ENCODE peak calls at places on chromosomes 13 and 19, in five cellular contexts. K is OCI-LY7; L is A549; Y is CD8-positive, alpha-beta memory T cell; N is heart right ventricle. Z is an unnamed sample. For H3K4me1, the result is how much of the 10 kb centered on the place peaks cover.

GRCh38 chr19:42176649-42176989 is 40.9 kb downstream of the DEDD2 start:
- DNase-seq in Y (no peak), N (no peak), L (no peak), K (no peak), Z (no peak)

GRCh38 chr13:113904411-113904810 is 40.5 kb upstream of the GAS6 start:
- DNase-seq in K (no peak), L (peak), N (peak), Y (no peak), Z (no peak)

GRCh38 chr13:105979586-105979985 is 555.9 kb downstream of the EFNB2 start:
- DNase-seq in N (no peak), L (peak), K (no peak), Y (no peak), Z (peak)

GRCh38 chr19:738509-739128 is 12.3 kb upstream of the MISP start:
- DNase-seq in L (no peak), Y (no peak), K (no peak), N (no peak), Z (no peak)

GRCh38 chr13:38905861-38906260 is 84.8 kb downstream of the STOML3 start:
- DNase-seq in K (no peak), N (no peak), L (no peak), Y (no peak), Z (no peak)

GRCh38 chr19:56750658-56751057 is 79.1 kb upstream of the ZNF835 start:
- DNase-seq in K (no peak), N (no peak), Y (no peak), L (no peak), Z (no peak)

GRCh38 chr19:16850133-16850532 is 20.9 kb downstream of the SIN3B start:
- DNase-seq in N (no peak), K (no peak), Y (no peak), L (no peak), Z (no peak)

GRCh38 chr19:1266818-1267440 is 2.2 kb upstream of the CIRBP start:
- DNase-seq in N (peak), L (peak), Y (peak), K (peak), Z (peak)

GRCh38 chr13:99124695-99125334 is 75.8 kb upstream of the UBAC2 start:
- DNase-seq in L (peak), N (no peak), Y (no peak), K (peak), Z (no peak)

GRCh38 chr13:46908511-46908910 is 11.7 kb upstream of the HTR2A start:
- DNase-seq in Y (no peak), K (no peak), L (no peak), N (no peak), Z (no peak)

GRCh38 chr19:45133661-45134060 is 27.1 kb downstream of the NKPD1 start:
- DNase-seq in L (no peak), N (no peak), K (no peak), Y (no peak), Z (no peak)

GRCh38 chr13:80577951-80578670 is 237.2 kb upstream of the SPRY2 start:
- DNase-seq in K (no peak), N (peak), L (peak), Y (no peak), Z (no peak)

GRCh38 chr13:37617162-37617561 is 18.6 kb upstream of the POSTN start:
- DNase-seq in N (no peak), Y (no peak), K (no peak), L (peak), Z (no peak)

GRCh38 chr13:74132768-74133656 is 1.2 kb downstream of the KLF12 start:
- DNase-seq in Y (peak), L (peak), K (peak), N (peak), Z (no peak)

GRCh38 chr13:91817250-91817649 is 418.8 kb downstream of the GPC5 start:
- DNase-seq in N (no peak), K (no peak), Y (no peak), L (peak), Z (no peak)

GRCh38 chr13:112105884-112106283 is 38.9 kb downstream of the SOX1 start:
- DNase-seq in N (no peak), L (no peak), K (no peak), Y (no peak), Z (no peak)

GRCh38 chr19:53576941-53577653 is 39.2 kb downstream of the ZNF331 start:
- DNase-seq in K (no peak), Y (no peak), L (no peak), N (no peak), Z (no peak)

GRCh38 chr13:108342369-108343289 is 73.1 kb downstream of the TNFSF13B start:
- DNase-seq in Y (no peak), L (peak), N (no peak), K (no peak), Z (no peak)

GRCh38 chr13:73893833-73894232 is 240.4 kb downstream of the KLF12 start:
- DNase-seq in L (no peak), K (no peak), Y (no peak), N (no peak), Z (no peak)

GRCh38 chr19:3034845-3035541 is 5.9 kb upstream of the TLE2 start:
- DNase-seq in L (no peak), N (peak), K (peak), Y (no peak), Z (peak)

GRCh38 chr19:33868821-33869412 is 72.2 kb downstream of the KCTD15 start:
- DNase-seq in L (no peak), Y (no peak), K (no peak), N (peak), Z (peak)

GRCh38 chr13:42275506-42275905 is 3.6 kb downstream of the AKAP11 start:
- DNase-seq in Y (no peak), K (peak), L (no peak), N (no peak), Z (no peak)

GRCh38 chr19:49858591-49858985 is 7.6 kb downstream of the PTOV1 start:
- DNase-seq in Y (no peak), N (no peak), K (no peak), L (no peak), Z (no peak)

GRCh38 chr19:8468761-8469458 is 24.1 kb downstream of the HNRNPM start:
- DNase-seq in K (no peak), Y (no peak), N (no peak), L (no peak), Z (no peak)

GRCh38 chr13:45055902-45056648 is 64.2 kb upstream of the GTF2F2 start:
- DNase-seq in Y (no peak), K (no peak), L (no peak), N (no peak), Z (no peak)

GRCh38 chr13:101258071-101258470 is 158.2 kb downstream of the NALCN start:
- DNase-seq in Y (no peak), K (no peak), L (peak), N (no peak), Z (no peak)

GRCh38 chr13:26923824-26924605 is 163.4 kb upstream of the GPR12 start:
- DNase-seq in K (no peak), Y (no peak), N (no peak), L (peak), Z (no peak)

GRCh38 chr19:15114153-15114540 is 6.9 kb downstream of the SYDE1 start:
- DNase-seq in L (no peak), Y (no peak), K (no peak), N (no peak), Z (no peak)

GRCh38 chr19:55305983-55306562 is 19.1 kb downstream of the TMEM150B start:
- DNase-seq in N (no peak), L (peak), K (no peak), Y (no peak), Z (no peak)

GRCh38 chr19:15449620-15450527 is at the start of gene WIZ:
- DNase-seq in Y (peak), K (peak), N (peak), L (peak), Z (peak)

GRCh38 chr13:110627761-110628476 is 12.6 kb downstream of the NAXD start:
- DNase-seq in Y (no peak), L (no peak), K (no peak), N (no peak), Z (no peak)
- H3K4me1 ChIP-seq in Y (under half), L (under half), K (under half), N (under half), Z (under half)

DNA sequence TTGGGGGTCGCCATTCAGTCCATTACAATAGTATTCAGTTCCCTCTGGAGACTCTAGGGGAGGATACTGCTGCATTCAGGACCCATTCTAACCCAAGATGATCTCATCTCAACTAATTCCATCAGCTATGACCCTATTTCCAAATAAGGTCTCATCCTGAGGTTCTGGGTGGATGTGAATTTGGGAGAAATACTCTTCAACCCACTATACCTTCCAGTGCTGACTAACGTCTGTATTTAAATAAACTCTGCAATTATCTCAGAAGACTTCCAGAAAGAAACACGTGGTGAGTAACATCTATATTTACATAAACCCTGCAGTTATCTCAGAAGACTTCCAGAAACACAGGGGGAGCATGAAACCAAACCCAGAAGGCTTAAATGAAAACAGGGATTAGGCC is 1300.7 kb downstream of the PCDH9 start:
- DNase-seq in N (no peak), L (no peak), Y (no peak), K (no peak), Z (no peak)
- H3K4me1 ChIP-seq in N (under half), L (under half), Y (under half), K (under half), Z (under half)

GRCh38 chr13:110213461-110214074 is 93.4 kb downstream of the COL4A1 start:
- DNase-seq in N (no peak), K (no peak), L (no peak), Y (no peak), Z (no peak)

GRCh38 chr13:110216403-110217041 is 90.4 kb downstream of the COL4A1 start:
- DNase-seq in Y (no peak), L (no peak), N (no peak), K (no peak), Z (no peak)

GRCh38 chr13:110214637-110215036 is 92.3 kb downstream of the COL4A1 start:
- DNase-seq in Y (no peak), K (no peak), L (no peak), N (no peak), Z (no peak)

GRCh38 chr13:110216006-110216402 is 91.0 kb downstream of the COL4A1 start:
- DNase-seq in Y (no peak), L (no peak), N (no peak), K (no peak), Z (no peak)

DNA sequence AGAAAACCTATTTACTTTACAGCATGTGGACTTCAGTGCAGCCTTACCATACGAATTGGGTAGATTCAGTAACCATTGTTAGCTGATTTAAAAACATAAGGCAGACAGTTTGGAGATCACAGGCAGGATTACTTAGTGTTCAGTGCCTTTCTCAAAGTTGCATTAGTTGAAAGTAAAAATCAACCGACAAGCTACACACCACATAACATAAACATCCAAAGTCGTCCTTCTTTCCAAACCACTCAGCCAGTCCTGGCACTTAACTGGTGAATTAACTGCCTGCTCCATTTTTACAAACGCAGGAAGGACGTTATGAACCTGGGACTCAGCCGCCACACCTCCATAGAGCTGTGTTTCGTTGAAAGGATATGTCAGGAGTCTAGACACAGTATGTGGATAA is 91.4 kb downstream of the COL4A1 start:
- DNase-seq in N (no peak), K (no peak), Y (no peak), L (no peak), Z (no peak)
- H3K4me1 ChIP-seq in N (under half), K (under half), Y (under half), L (under half), Z (under half)

GRCh38 chr13:71634605-71635443 is 232.2 kb downstream of the DACH1 start:
- DNase-seq in K (no peak), L (no peak), N (no peak), Y (no peak), Z (no peak)

GRCh38 chr13:71629167-71629566 is 237.8 kb downstream of the DACH1 start:
- DNase-seq in L (no peak), N (no peak), K (no peak), Y (no peak), Z (no peak)

GRCh38 chr13:71632721-71633120 is 234.3 kb downstream of the DACH1 start:
- DNase-seq in Y (no peak), K (no peak), L (no peak), N (no peak), Z (no peak)
- H3K4me1 ChIP-seq in Y (under half), K (under half), L (under half), N (under half), Z (under half)

GRCh38 chr13:51887441-51887840 is 25.7 kb downstream of the CCDC70 start:
- DNase-seq in K (no peak), N (no peak), Y (no peak), L (no peak), Z (no peak)
- H3K4me1 ChIP-seq in K (under half), N (under half), Y (under half), L (under half), Z (under half)

DNA sequence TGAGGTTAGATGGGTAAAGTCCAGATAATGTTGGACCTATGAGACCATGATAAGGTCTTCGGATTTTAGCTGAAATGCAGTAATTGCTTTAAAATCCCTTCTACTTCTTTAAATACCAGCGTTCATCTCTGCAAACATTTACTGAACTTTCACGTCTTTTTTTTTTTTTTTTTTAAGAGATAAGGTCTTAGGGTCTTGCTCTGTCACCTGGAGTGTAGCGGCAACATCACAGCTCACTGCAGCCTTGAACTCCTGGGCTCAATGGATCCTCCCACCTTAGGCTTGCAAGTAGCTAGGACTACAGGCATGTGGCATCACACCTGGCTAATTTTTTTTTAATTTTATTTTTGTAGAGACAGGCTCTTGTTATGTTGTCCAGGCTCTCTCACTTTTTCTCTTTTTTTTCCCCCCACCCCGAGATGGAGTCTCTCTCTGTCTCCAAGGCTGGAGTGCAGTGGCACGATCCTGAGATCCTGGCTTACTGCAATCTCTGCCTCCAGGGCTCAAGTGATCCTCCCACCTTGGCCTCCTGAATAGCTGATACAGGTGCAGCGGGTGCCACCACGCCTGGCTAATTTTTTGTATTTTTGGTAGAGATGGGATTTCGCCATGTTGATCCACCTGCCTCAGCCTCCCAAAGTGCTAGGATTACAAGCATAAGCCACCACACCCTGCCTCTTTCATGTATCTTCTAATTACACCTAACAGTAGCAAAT is 4.2 kb upstream of the WBP4 start:
- DNase-seq in L (no peak), N (no peak), K (no peak), Y (no peak), Z (no peak)
- H3K4me1 ChIP-seq in L (under half), N (half or more), K (half or more), Y (under half), Z (under half)

DNA sequence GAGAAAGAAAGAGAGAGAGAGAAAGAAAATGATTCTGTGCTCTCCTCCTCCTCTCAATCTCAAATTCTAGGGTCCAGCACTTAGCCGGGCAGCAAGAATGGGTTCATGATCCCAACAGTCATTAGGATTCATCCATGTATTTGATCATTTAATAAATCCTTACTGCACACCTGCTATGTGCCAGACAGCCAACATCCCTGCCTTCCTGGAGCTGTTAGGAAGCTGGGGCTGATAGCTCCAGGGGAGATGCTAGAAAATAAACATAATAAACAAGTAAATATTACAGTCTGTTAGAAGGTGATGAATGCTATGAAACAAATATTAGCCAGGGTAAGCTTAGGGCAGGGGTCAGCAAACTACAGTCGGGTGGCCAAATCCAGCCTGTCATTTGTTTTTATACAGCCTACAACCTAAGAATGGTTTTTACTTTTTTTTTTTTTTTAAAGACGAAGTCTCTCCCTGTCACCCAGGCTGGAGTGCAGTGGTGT is 9.9 kb upstream of the ACP7 start:
- DNase-seq in L (peak), Y (no peak), K (no peak), N (no peak), Z (no peak)
- H3K4me1 ChIP-seq in L (half or more), Y (under half), K (under half), N (under half), Z (under half)

DNA sequence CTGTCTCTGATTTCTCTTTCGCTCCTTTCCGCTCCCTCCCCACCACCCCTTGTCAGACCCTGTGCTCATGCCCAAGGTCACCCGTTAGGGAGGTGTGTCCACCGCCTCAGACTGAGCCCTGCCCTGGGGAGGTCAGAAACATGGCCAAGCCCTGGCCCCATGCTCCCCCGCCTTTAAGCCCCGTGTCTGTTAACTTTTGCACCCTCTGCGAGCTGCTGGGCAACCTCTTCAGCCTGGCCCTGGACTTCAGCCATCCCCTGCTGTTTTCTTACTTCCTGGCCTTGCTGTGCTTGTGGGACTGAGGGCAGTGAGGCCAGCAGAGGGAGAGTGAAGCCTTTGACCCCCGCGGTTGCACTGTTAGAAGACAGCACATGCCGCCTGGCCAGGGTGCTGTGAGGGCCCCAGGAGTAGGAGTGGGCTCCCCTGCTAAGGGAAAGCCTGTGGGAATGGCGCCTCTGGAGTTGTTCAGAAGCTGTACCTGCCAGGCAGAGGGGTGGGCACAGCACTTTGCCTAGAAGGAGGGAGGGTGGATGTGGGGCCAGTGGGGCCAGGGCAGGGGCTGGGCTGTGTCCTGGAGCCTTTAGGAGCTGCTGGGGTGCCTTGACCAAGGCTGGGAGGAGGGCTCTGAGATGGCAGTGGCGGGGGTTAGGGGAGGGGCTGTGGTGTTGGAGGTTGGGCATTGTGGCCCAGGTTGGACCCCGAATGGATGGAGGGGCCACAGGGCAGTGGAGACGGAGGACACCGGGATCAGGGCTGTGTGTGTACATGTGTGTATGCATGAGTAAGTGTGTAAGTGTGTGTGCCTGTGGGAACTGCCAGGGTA is 7.9 kb downstream of the UPF1 start:
- DNase-seq in L (no peak), K (no peak), N (no peak), Y (no peak), Z (no peak)
- H3K4me1 ChIP-seq in L (under half), K (under half), N (half or more), Y (half or more), Z (under half)

GRCh38 chr13:28621439-28621838 is 37.5 kb upstream of the POMP start:
- DNase-seq in N (no peak), L (no peak), K (no peak), Y (no peak), Z (no peak)

GRCh38 chr13:28620011-28620830 is 38.7 kb upstream of the POMP start:
- DNase-seq in Y (no peak), L (no peak), N (no peak), K (no peak), Z (no peak)

GRCh38 chr13:28624707-28625432 is 34.1 kb upstream of the POMP start:
- DNase-seq in N (no peak), L (no peak), K (no peak), Y (no peak), Z (no peak)

GRCh38 chr13:28623782-28624706 is 34.9 kb upstream of the POMP start:
- DNase-seq in K (no peak), L (no peak), Y (no peak), N (no peak), Z (no peak)

DNA sequence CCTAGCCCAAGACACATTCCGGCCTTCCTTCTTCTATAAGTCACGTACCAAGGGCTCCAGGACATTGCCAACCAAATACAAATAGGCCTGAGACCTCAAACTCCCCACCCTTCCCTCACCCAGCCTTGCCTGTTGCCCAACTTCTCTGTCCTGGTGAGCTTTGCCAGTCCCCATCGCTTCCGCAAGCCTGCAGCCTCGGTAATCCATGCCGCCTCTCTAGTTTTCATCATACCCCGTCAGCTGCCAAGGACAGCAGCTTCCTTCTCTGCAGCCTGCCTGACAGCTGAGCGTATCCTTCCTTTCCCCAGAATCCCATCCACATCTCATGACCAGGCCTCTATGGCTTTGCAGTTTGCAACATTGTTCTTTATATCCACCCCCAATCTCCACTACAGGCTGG is 36.6 kb upstream of the POMP start:
- DNase-seq in N (peak), Y (no peak), K (no peak), L (no peak), Z (no peak)
- H3K4me1 ChIP-seq in N (under half), Y (under half), K (under half), L (under half), Z (under half)

Z was measured in prostate gland.